ENCODE peak calls at places on chromosome 22, in nine cellular contexts. H is GM23338; Z is caudate nucleus; I is stimulated activated CD4-positive, alpha-beta T cell treated with anti-CD3 and anti-CD28 coated beads, Interleukin-1b, Interleukin-23, amount 100 ng/mL, for 48 hours; D is kidney epithelial cell; X is astrocyte of the cerebellum; T is activated T-cell treated with anti-CD3 and anti-CD28 coated beads for 1 hour; J is GM20000; E is lung. C is an unnamed sample.

GRCh38 chr22:40533712-40534378 is 102.7 kb downstream of the MRTFA start:
- DNase-seq in H (peak; percentile 66), Z (no peak), I (peak; percentile 47), D (no peak), X (no peak), T (peak; percentile 19), J (peak; percentile 81), E (no peak), C (no peak)

GRCh38 chr22:38874529-38875222 is 2.7 kb upstream of the CBX6 start:
- DNase-seq in H (no peak), Z (no peak), I (no peak), D (no peak), X (no peak), T (no peak), J (no peak), E (no peak), C (no peak)

GRCh38 chr22:19291218-19291579 is 320 bp downstream of the CLTCL1 start:
- DNase-seq in H (peak; percentile 50), Z (peak; percentile 38), I (peak; percentile 6), D (no peak), X (no peak), T (peak; percentile 5), J (peak; percentile 25), E (no peak), C (no peak)

GRCh38 chr22:47345025-47345424 is 582.6 kb downstream of the TBC1D22A start:
- DNase-seq in H (no peak), Z (no peak), I (no peak), D (no peak), X (no peak), T (no peak), J (no peak), E (no peak), C (no peak)

GRCh38 chr22:20292673-20293232 is 24.6 kb upstream of the RTN4R start:
- DNase-seq in H (no peak), Z (no peak), I (no peak), D (no peak), X (no peak), T (no peak), J (no peak), E (no peak), C (no peak)

GRCh38 chr22:22591348-22592299 is 32.6 kb upstream of the PRAME start:
- DNase-seq in H (no peak), Z (no peak), I (no peak), D (no peak), X (no peak), T (no peak), J (no peak), E (no peak), C (no peak)

GRCh38 chr22:46061431-46062231 is 84.7 kb upstream of the WNT7B start:
- DNase-seq in H (peak; percentile 83), Z (no peak), I (no peak), D (no peak), X (no peak), T (no peak), J (no peak), E (no peak), C (no peak)

GRCh38 chr22:31806751-31807150 is 52.9 kb downstream of the DEPDC5 start:
- DNase-seq in H (no peak), Z (no peak), I (no peak), D (no peak), X (no peak), T (no peak), J (no peak), E (no peak), C (no peak)

GRCh38 chr22:49301398-49302149 is 526.1 kb downstream of the BRD1 start:
- DNase-seq in H (no peak), Z (no peak), I (no peak), D (no peak), X (no peak), T (no peak), J (no peak), E (no peak), C (no peak)

C was measured in brain pericyte.